ENCODE peak calls at places on chromosomes 2 and 18, in four cellular contexts. One of them, this sample, is unnamed.

GRCh38 chr18:55998071-55998522 is 410.1 kb upstream of the TCF4 start:
- DNase-seq in GM23338: peak; percentile 48
- DNase-seq in fibroblast of lung: peak; percentile 69
- DNase-seq in neural progenitor cell: peak; percentile 93
- DNase-seq in this sample: no peak

GRCh38 chr2:99450199-99450598 is 39.6 kb downstream of the REV1 start:
- DNase-seq in GM23338: no peak
- DNase-seq in fibroblast of lung: peak; percentile 5
- DNase-seq in neural progenitor cell: no peak
- DNase-seq in this sample: no peak

GRCh38 chr2:127174977-127175376 is 45.1 kb downstream of the CYP27C1 start:
- DNase-seq in GM23338: no peak
- DNase-seq in fibroblast of lung: no peak
- DNase-seq in neural progenitor cell: no peak
- DNase-seq in this sample: no peak

GRCh38 chr2:190862591-190862991 is 18.0 kb upstream of the GLS start:
- DNase-seq in GM23338: no peak
- DNase-seq in fibroblast of lung: peak; percentile 67
- DNase-seq in neural progenitor cell: no peak
- DNase-seq in this sample: no peak

GRCh38 chr18:48804856-48805610 is 145.7 kb downstream of the SMAD7 start:
- DNase-seq in GM23338: no peak
- DNase-seq in fibroblast of lung: no peak
- DNase-seq in neural progenitor cell: no peak
- DNase-seq in this sample: no peak

GRCh38 chr18:50340078-50340477 is 34.8 kb upstream of the SKA1 start:
- DNase-seq in GM23338: peak; percentile 82
- DNase-seq in fibroblast of lung: no peak
- DNase-seq in neural progenitor cell: no peak
- DNase-seq in this sample: no peak

GRCh38 chr2:179749210-179749609 is 112.2 kb downstream of the ZNF385B start:
- DNase-seq in GM23338: no peak
- DNase-seq in fibroblast of lung: peak; percentile 24
- DNase-seq in neural progenitor cell: no peak
- DNase-seq in this sample: no peak

GRCh38 chr2:1607236-1607920 is 136.9 kb downstream of the PXDN start:
- DNase-seq in GM23338: no peak
- DNase-seq in fibroblast of lung: no peak
- DNase-seq in neural progenitor cell: no peak
- DNase-seq in this sample: no peak

GRCh38 chr2:213752575-213752974 is 468.3 kb downstream of the SPAG16 start:
- DNase-seq in GM23338: no peak
- DNase-seq in fibroblast of lung: no peak
- DNase-seq in neural progenitor cell: no peak
- DNase-seq in this sample: no peak

GRCh38 chr2:100929142-100929541 is 72.9 kb upstream of the RPL31 start:
- DNase-seq in GM23338: no peak
- DNase-seq in fibroblast of lung: no peak
- DNase-seq in neural progenitor cell: no peak
- DNase-seq in this sample: no peak

GRCh38 chr2:222318712-222319575 is 20.1 kb upstream of the PAX3 start:
- DNase-seq in GM23338: peak; percentile 54
- DNase-seq in fibroblast of lung: peak; percentile 34
- DNase-seq in neural progenitor cell: peak; percentile 82
- DNase-seq in this sample: no peak

GRCh38 chr2:237774811-237775553 is 23.6 kb upstream of the RBM44 start:
- DNase-seq in GM23338: peak; percentile 83
- DNase-seq in fibroblast of lung: peak; percentile 34
- DNase-seq in neural progenitor cell: peak; percentile 69
- DNase-seq in this sample: no peak

GRCh38 chr2:118058979-118059378 is 29.3 kb upstream of the INSIG2 start:
- DNase-seq in GM23338: no peak
- DNase-seq in fibroblast of lung: peak; percentile 65
- DNase-seq in neural progenitor cell: no peak
- DNase-seq in this sample: no peak

GRCh38 chr2:10868465-10869314 is 43.0 kb upstream of the KCNF1 start:
- DNase-seq in GM23338: no peak
- DNase-seq in fibroblast of lung: peak; percentile 73
- DNase-seq in neural progenitor cell: no peak
- DNase-seq in this sample: no peak

DNA sequence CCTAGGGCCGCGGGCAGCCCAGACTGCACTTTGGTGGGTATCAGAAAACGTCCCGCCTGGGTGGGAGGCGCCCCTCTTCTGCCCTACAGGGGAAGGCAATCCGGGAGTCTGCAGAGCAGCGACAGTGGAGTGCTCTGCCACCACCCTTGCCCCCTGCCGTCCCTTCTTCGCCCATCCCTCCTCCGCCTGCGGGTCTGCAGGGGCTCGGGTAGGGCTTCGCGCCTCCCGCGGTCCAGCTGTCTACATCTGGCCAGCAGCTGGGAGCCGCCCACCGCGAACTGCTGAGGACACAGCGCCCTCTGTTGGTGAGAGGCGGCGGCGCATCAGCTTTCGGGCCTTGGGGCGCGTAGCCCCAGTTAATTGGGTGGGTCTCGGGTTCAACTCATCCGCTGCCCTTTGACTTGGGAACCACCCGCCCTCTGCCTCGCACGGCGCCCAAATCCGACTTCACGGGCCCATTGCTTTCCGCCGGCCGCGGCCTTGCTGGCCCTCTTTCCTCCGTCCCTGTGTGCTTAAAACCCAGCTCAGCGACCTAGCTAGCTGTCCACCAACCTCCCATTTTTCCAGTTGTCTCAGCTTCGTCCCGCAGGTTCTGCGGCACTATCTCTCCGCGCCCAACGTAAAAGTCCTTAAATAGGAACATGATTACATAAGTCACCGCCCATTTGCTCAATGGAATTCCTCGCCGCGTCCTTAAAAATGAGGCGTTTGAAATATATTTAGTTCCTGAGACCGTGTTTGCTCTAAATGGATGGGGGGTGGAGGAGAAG is 17.6 kb downstream of the WNT10A start:
- DNase-seq in GM23338: peak; percentile 91
- DNase-seq in fibroblast of lung: no peak
- DNase-seq in neural progenitor cell: peak; percentile 88
- DNase-seq in this sample: no peak
- TF ChIP-seq EZH2 in GM23338: peak; percentile 64
- TF ChIP-seq EZH2 in fibroblast of lung: peak; percentile 60
- TF ChIP-seq EZH2 in neural progenitor cell: peak; percentile 68
- TF ChIP-seq EZH2 in this sample: no peak

GRCh38 chr18:22546905-22547304 is 129.2 kb upstream of the CTAGE1 start:
- DNase-seq in GM23338: no peak
- DNase-seq in fibroblast of lung: no peak
- DNase-seq in neural progenitor cell: no peak
- DNase-seq in this sample: no peak
- H3K36me3 ChIP-seq in GM23338: no peaks in the 10 kb centered on the region
- H3K36me3 ChIP-seq in fibroblast of lung: no peaks in the 10 kb centered on the region
- H3K36me3 ChIP-seq in neural progenitor cell: no peaks in the 10 kb centered on the region
- H3K36me3 ChIP-seq in this sample: no peaks in the 10 kb centered on the region

GRCh38 chr2:176161041-176161785 is 4.1 kb downstream of the HOXD3 start:
- DNase-seq in GM23338: peak; percentile 29
- DNase-seq in fibroblast of lung: peak; percentile 69
- DNase-seq in neural progenitor cell: no peak
- DNase-seq in this sample: no peak
- TF ChIP-seq EZH2 in GM23338: peak; percentile 96
- TF ChIP-seq EZH2 in fibroblast of lung: no peak
- TF ChIP-seq EZH2 in neural progenitor cell: no peak
- TF ChIP-seq EZH2 in this sample: no peak

DNA sequence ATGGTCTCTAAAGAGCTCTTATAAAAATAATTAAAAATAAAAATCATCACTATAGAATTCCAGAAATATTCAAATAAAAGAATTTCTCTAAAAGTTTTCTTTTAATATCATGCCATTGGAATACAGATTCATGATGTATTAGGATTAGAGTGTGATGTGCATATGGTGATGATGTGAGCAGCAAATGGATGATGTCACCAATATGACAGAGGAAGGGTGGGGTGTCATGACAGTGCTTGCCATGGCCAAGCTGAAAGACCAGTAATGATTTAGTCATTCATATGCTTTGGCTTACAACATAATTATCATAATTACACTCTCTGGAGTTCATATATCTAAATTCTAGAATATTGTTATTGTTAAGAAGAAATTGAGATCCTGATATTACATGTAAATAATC is 27.4 kb upstream of the TTC32 start:
- DNase-seq in GM23338: no peak
- DNase-seq in fibroblast of lung: no peak
- DNase-seq in neural progenitor cell: no peak
- DNase-seq in this sample: no peak
- H3K36me3 ChIP-seq in GM23338: peaks cover 36% of the 10 kb centered on the region
- H3K36me3 ChIP-seq in fibroblast of lung: peaks cover 2% of the 10 kb centered on the region
- H3K36me3 ChIP-seq in neural progenitor cell: peaks cover 34% of the 10 kb centered on the region
- H3K36me3 ChIP-seq in this sample: peaks cover 46% of the 10 kb centered on the region

DNA sequence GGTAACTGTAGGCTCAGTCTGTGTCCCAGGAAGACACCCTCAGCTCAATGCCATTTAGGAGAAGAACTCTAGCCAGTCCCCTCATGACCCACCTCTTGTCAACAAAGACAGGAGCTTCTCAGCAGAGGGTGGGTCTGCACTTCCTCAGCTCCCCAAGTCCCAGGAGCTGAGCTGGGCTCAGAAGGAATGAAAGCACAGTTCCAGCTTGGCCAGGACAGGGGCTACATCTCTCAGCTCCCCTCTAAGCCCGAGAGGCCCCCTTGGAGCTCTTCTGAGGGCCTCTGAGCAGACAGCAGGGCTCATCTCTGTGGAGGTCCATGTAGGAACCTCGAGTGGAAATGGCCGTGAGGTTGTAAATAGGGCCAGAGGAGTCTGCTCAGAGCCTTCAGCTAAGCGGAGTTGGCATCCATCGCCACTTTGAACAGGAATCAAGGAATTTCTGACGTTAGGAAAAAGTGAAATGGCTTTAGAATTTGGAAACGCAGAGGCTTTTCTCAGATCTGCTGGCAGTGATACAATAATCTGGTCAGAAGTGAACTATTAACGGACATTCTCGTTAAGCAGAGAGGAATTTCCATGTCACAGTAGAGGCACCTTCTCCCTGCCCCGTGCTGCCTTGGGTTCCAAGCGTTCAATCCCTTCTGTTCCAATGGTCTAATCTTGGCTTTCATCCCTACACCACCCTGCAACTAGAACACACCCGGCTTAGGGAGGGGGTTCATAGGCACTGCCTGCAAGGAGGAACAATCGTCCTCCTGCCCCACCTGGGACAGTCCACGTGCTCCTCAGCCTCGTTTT is 213.9 kb downstream of the NDUFA10 start:
- DNase-seq in GM23338: no peak
- DNase-seq in fibroblast of lung: no peak
- DNase-seq in neural progenitor cell: no peak
- DNase-seq in this sample: no peak
- TF ChIP-seq EZH2 in GM23338: no peak
- TF ChIP-seq EZH2 in fibroblast of lung: no peak
- TF ChIP-seq EZH2 in neural progenitor cell: no peak
- TF ChIP-seq EZH2 in this sample: no peak

DNA sequence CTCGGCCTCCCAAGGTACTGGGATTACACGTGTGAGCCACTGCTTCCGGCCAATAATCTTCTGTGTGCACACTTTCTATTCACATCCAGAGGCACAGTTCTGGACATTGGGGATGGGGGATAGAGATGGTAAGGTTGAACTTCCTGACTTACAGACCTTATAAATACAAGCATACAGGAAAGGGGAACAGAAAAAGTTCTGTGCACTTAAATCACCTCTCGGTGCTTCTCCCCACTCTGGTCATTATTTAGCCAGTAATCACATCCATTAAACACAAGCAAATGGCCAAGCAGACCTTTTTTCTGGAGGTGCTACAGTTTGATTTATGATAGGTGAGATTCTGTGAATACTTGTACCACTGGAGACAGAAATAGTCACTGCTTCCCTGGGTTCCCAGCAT is 110.6 kb downstream of the CRIM1 start:
- DNase-seq in GM23338: no peak
- DNase-seq in fibroblast of lung: no peak
- DNase-seq in neural progenitor cell: no peak
- DNase-seq in this sample: no peak
- H3K36me3 ChIP-seq in GM23338: no peaks in the 10 kb centered on the region
- H3K36me3 ChIP-seq in fibroblast of lung: peaks cover 13% of the 10 kb centered on the region
- H3K36me3 ChIP-seq in neural progenitor cell: no peaks in the 10 kb centered on the region
- H3K36me3 ChIP-seq in this sample: peaks cover 13% of the 10 kb centered on the region

DNA sequence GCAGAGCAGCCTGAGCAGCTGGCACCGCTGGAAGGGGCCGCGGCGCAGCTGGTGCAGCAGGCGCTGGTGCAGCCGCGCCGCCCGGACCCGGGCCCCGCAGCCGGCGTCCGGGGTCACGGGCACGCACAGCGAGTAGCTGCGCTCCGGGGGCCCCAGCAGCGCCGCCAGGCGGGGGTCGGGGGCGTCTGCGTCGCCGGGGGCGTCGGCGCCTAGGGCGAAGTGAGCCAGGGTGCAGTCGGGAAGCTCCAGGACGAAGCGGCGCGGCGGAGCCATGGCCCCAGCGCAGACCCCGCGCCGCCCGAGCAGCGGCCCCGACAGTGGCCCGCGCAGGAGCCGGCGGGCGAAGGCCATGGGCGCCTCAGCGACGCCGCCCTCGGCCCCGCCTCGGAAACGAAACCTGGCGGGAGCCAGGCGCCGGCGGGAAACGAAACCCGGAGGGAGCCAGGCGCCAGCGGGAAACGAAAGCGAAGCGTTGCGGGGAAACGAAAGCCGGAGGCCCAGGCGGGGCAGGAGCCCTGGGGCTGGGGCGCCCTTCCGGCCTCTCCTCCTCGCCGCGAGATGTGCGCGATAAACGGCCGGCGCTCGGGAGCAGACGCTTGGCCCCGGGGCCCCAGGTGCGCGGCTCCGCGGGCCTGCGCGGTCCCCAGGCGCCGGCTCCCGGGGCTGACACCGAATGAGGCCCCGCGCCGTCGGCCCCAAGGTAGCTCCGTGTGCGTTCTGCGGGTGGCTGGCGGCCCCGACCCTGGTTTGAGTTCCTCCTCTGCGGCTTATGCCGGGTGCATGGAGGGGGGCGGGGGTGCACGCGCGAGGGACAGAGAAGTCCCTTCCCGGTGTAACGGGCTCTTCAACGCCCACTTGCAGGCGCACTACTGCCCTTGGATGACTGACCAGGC is at the start of gene CMPK2:
- DNase-seq in GM23338: peak; percentile 84
- DNase-seq in fibroblast of lung: peak; percentile 46
- DNase-seq in neural progenitor cell: peak; percentile 67
- DNase-seq in this sample: no peak
- TF ChIP-seq EZH2 in GM23338: peak; percentile 3
- TF ChIP-seq EZH2 in fibroblast of lung: no peak
- TF ChIP-seq EZH2 in neural progenitor cell: peak; percentile 76
- TF ChIP-seq EZH2 in this sample: no peak